ENCODE peak calls at places on chromosomes 5 and 9, in nine cellular contexts. One of them, this sample, is unnamed.
A peak's percentile ranks its signal among the peaks of the same experiment; 100 is the strongest.

GRCh38 chr5:159849437-159850191 is 66.7 kb upstream of the ADRA1B start:
- DNase-seq in MM.1S: no peak
- DNase-seq in lower lobe of right lung: no peak
- DNase-seq in Panc1: no peak
- DNase-seq in Peyer's patch: no peak
- DNase-seq in tibial nerve: no peak
- DNase-seq in left ventricle myocardium inferior: no peak
- DNase-seq in psoas muscle: no peak
- DNase-seq in hepatocyte: no peak
- DNase-seq in this sample: no peak

GRCh38 chr5:122500245-122501086 is 188.4 kb downstream of the SNCAIP start:
- DNase-seq in MM.1S: peak; percentile 46
- DNase-seq in lower lobe of right lung: no peak
- DNase-seq in Panc1: peak; percentile 12
- DNase-seq in Peyer's patch: no peak
- DNase-seq in tibial nerve: peak; percentile 56
- DNase-seq in left ventricle myocardium inferior: no peak
- DNase-seq in psoas muscle: no peak
- DNase-seq in hepatocyte: peak; percentile 80
- DNase-seq in this sample: no peak

GRCh38 chr5:160887780-160888179 is 35.8 kb upstream of the ATP10B start:
- DNase-seq in MM.1S: no peak
- DNase-seq in lower lobe of right lung: no peak
- DNase-seq in Panc1: no peak
- DNase-seq in Peyer's patch: no peak
- DNase-seq in tibial nerve: no peak
- DNase-seq in left ventricle myocardium inferior: no peak
- DNase-seq in psoas muscle: no peak
- DNase-seq in hepatocyte: peak; percentile 56
- DNase-seq in this sample: no peak

GRCh38 chr5:125059255-125060050 is 313.0 kb upstream of the ZNF608 start:
- DNase-seq in MM.1S: no peak
- DNase-seq in lower lobe of right lung: no peak
- DNase-seq in Panc1: no peak
- DNase-seq in Peyer's patch: no peak
- DNase-seq in tibial nerve: no peak
- DNase-seq in left ventricle myocardium inferior: no peak
- DNase-seq in psoas muscle: no peak
- DNase-seq in hepatocyte: peak; percentile 29
- DNase-seq in this sample: no peak

GRCh38 chr9:127644943-127645342 is 32.9 kb downstream of the STXBP1 start:
- DNase-seq in MM.1S: no peak
- DNase-seq in lower lobe of right lung: no peak
- DNase-seq in Panc1: no peak
- DNase-seq in Peyer's patch: no peak
- DNase-seq in tibial nerve: no peak
- DNase-seq in left ventricle myocardium inferior: no peak
- DNase-seq in psoas muscle: no peak
- DNase-seq in hepatocyte: no peak
- DNase-seq in this sample: no peak

GRCh38 chr9:134422701-134423100 is 96.4 kb downstream of the RXRA start:
- DNase-seq in MM.1S: no peak
- DNase-seq in lower lobe of right lung: peak; percentile 65
- DNase-seq in Panc1: no peak
- DNase-seq in Peyer's patch: no peak
- DNase-seq in tibial nerve: no peak
- DNase-seq in left ventricle myocardium inferior: no peak
- DNase-seq in psoas muscle: peak; percentile 73
- DNase-seq in hepatocyte: no peak
- DNase-seq in this sample: no peak

GRCh38 chr9:136823136-136824046 is 15.6 kb downstream of the RABL6 start:
- DNase-seq in MM.1S: no peak
- DNase-seq in lower lobe of right lung: no peak
- DNase-seq in Panc1: no peak
- DNase-seq in Peyer's patch: no peak
- DNase-seq in tibial nerve: no peak
- DNase-seq in left ventricle myocardium inferior: no peak
- DNase-seq in psoas muscle: no peak
- DNase-seq in hepatocyte: no peak
- DNase-seq in this sample: no peak

GRCh38 chr5:96626956-96627355 is 35.2 kb upstream of the CAST start:
- DNase-seq in MM.1S: no peak
- DNase-seq in lower lobe of right lung: no peak
- DNase-seq in Panc1: no peak
- DNase-seq in Peyer's patch: no peak
- DNase-seq in tibial nerve: no peak
- DNase-seq in left ventricle myocardium inferior: no peak
- DNase-seq in psoas muscle: no peak
- DNase-seq in hepatocyte: no peak
- DNase-seq in this sample: no peak

GRCh38 chr5:52497133-52497693 is 290.5 kb upstream of the ITGA1 start:
- DNase-seq in MM.1S: peak; percentile 5
- DNase-seq in lower lobe of right lung: no peak
- DNase-seq in Panc1: no peak
- DNase-seq in Peyer's patch: no peak
- DNase-seq in tibial nerve: no peak
- DNase-seq in left ventricle myocardium inferior: no peak
- DNase-seq in psoas muscle: no peak
- DNase-seq in hepatocyte: no peak
- DNase-seq in this sample: no peak

GRCh38 chr9:127953768-127954505 is 16.3 kb upstream of the DPM2 start:
- DNase-seq in MM.1S: no peak
- DNase-seq in lower lobe of right lung: no peak
- DNase-seq in Panc1: no peak
- DNase-seq in Peyer's patch: no peak
- DNase-seq in tibial nerve: no peak
- DNase-seq in left ventricle myocardium inferior: no peak
- DNase-seq in psoas muscle: no peak
- DNase-seq in hepatocyte: no peak
- DNase-seq in this sample: no peak

GRCh38 chr5:5077236-5077635 is 62.9 kb upstream of the ADAMTS16 start:
- DNase-seq in MM.1S: no peak
- DNase-seq in lower lobe of right lung: no peak
- DNase-seq in Panc1: no peak
- DNase-seq in Peyer's patch: no peak
- DNase-seq in tibial nerve: no peak
- DNase-seq in left ventricle myocardium inferior: no peak
- DNase-seq in psoas muscle: no peak
- DNase-seq in hepatocyte: no peak
- DNase-seq in this sample: no peak

GRCh38 chr9:136021171-136021890 is 60.2 kb upstream of the UBAC1 start:
- DNase-seq in MM.1S: no peak
- DNase-seq in lower lobe of right lung: no peak
- DNase-seq in Panc1: no peak
- DNase-seq in Peyer's patch: no peak
- DNase-seq in tibial nerve: no peak
- DNase-seq in left ventricle myocardium inferior: peak; percentile 13
- DNase-seq in psoas muscle: peak; percentile 36
- DNase-seq in hepatocyte: no peak
- DNase-seq in this sample: no peak

GRCh38 chr9:100590481-100590880 is 12.6 kb downstream of the CAVIN4 start:
- DNase-seq in MM.1S: no peak
- DNase-seq in lower lobe of right lung: no peak
- DNase-seq in Panc1: no peak
- DNase-seq in Peyer's patch: no peak
- DNase-seq in tibial nerve: no peak
- DNase-seq in left ventricle myocardium inferior: no peak
- DNase-seq in psoas muscle: no peak
- DNase-seq in hepatocyte: no peak
- DNase-seq in this sample: no peak

GRCh38 chr9:33101104-33101951 is 24.9 kb upstream of the SMU1 start:
- DNase-seq in MM.1S: no peak
- DNase-seq in lower lobe of right lung: no peak
- DNase-seq in Panc1: no peak
- DNase-seq in Peyer's patch: no peak
- DNase-seq in tibial nerve: no peak
- DNase-seq in left ventricle myocardium inferior: no peak
- DNase-seq in psoas muscle: peak; percentile 83
- DNase-seq in hepatocyte: no peak
- DNase-seq in this sample: no peak

GRCh38 chr5:134917070-134917831 is 12.3 kb downstream of the PCBD2 start:
- DNase-seq in MM.1S: no peak
- DNase-seq in lower lobe of right lung: no peak
- DNase-seq in Panc1: no peak
- DNase-seq in Peyer's patch: no peak
- DNase-seq in tibial nerve: no peak
- DNase-seq in left ventricle myocardium inferior: no peak
- DNase-seq in psoas muscle: no peak
- DNase-seq in hepatocyte: peak; percentile 18
- DNase-seq in this sample: no peak

GRCh38 chr5:82018462-82018861 is 46.6 kb downstream of the ATG10 start:
- DNase-seq in MM.1S: no peak
- DNase-seq in lower lobe of right lung: no peak
- DNase-seq in Panc1: no peak
- DNase-seq in Peyer's patch: no peak
- DNase-seq in tibial nerve: no peak
- DNase-seq in left ventricle myocardium inferior: no peak
- DNase-seq in psoas muscle: no peak
- DNase-seq in hepatocyte: peak; percentile 51
- DNase-seq in this sample: no peak

GRCh38 chr5:53262348-53262970 is 152.9 kb upstream of the MOCS2 start:
- DNase-seq in MM.1S: no peak
- DNase-seq in lower lobe of right lung: no peak
- DNase-seq in Panc1: no peak
- DNase-seq in Peyer's patch: no peak
- DNase-seq in tibial nerve: peak; percentile 38
- DNase-seq in left ventricle myocardium inferior: no peak
- DNase-seq in psoas muscle: no peak
- DNase-seq in hepatocyte: peak; percentile 29
- DNase-seq in this sample: no peak

DNA sequence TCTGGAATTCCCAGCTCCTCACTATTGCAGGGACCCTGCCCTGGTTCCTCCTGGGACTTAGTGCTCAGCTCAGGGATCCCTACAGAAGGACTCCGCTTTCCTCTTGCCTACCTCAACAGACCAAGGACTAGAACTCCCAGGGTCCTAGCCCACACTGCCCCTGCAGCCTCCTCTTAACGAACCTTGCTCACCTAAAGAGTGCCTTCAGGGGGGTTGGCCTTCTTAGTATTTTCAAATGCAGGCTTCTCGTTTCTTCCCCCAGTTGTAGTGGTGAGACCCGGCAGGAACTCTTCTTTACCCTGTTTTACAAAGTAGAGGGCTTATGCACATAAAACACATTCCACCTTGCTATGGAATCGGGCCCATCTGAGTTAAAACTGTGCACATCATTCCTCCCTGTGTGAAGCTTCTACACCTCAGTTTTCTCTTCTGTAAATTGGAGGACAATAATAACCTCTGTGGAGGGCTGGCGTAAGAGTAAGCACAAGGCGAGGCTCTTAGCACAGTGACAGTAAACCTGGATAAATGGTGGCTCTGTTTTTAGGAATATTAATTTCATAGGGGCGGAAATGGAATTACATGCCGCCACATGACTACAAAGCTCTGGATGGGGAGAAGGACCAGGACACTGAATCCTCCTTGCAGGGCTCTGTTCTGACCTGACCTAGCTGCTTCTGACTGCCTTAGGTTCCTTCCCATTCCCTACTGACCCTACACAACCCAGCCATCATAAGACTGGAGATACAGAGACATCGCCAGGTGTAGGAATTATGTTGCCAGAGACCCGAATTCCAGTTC is 3.8 kb upstream of the HAND1 start:
- DNase-seq in MM.1S: no peak
- DNase-seq in lower lobe of right lung: no peak
- DNase-seq in Panc1: no peak
- DNase-seq in Peyer's patch: no peak
- DNase-seq in tibial nerve: no peak
- DNase-seq in left ventricle myocardium inferior: no peak
- DNase-seq in psoas muscle: no peak
- DNase-seq in hepatocyte: no peak
- DNase-seq in this sample: no peak
- H3K27me3 ChIP-seq in MM.1S: peaks cover 62% of the 10 kb centered on the region
- H3K27me3 ChIP-seq in lower lobe of right lung: peaks cover 100% of the 10 kb centered on the region
- H3K27me3 ChIP-seq in Panc1: peaks cover 34% of the 10 kb centered on the region
- H3K27me3 ChIP-seq in Peyer's patch: no peaks in the 10 kb centered on the region
- H3K27me3 ChIP-seq in tibial nerve: peaks cover 9% of the 10 kb centered on the region
- H3K27me3 ChIP-seq in left ventricle myocardium inferior: peaks cover 100% of the 10 kb centered on the region
- H3K27me3 ChIP-seq in psoas muscle: no peaks in the 10 kb centered on the region
- H3K27me3 ChIP-seq in hepatocyte: peaks cover 98% of the 10 kb centered on the region
- H3K27me3 ChIP-seq in this sample: peaks cover 100% of the 10 kb centered on the region

DNA sequence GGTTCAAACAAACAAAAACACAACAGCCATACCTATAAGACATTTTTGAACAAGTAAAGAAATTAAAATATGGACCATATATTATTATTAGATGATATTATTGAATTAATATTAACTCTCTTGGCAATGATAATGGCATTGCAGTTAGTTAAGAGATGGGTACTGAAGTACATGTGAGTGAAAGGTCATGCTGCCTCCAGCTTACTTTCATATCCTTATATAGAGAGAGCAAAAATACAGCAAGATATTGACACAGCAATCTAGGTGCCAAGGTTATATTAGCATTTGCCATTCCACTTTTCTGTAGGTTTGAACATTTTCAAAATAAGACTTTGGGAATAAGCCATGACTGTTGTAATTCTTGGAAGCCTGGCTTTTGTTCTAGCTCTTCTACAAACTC is 6.1 kb downstream of the TNFSF8 start:
- DNase-seq in MM.1S: peak; percentile 53
- DNase-seq in lower lobe of right lung: no peak
- DNase-seq in Panc1: no peak
- DNase-seq in Peyer's patch: no peak
- DNase-seq in tibial nerve: no peak
- DNase-seq in left ventricle myocardium inferior: no peak
- DNase-seq in psoas muscle: no peak
- DNase-seq in hepatocyte: no peak
- DNase-seq in this sample: no peak
- H3K27me3 ChIP-seq in MM.1S: peaks cover 20% of the 10 kb centered on the region
- H3K27me3 ChIP-seq in lower lobe of right lung: no peaks in the 10 kb centered on the region
- H3K27me3 ChIP-seq in Panc1: no peaks in the 10 kb centered on the region
- H3K27me3 ChIP-seq in Peyer's patch: no peaks in the 10 kb centered on the region
- H3K27me3 ChIP-seq in tibial nerve: no peaks in the 10 kb centered on the region
- H3K27me3 ChIP-seq in left ventricle myocardium inferior: peaks cover 97% of the 10 kb centered on the region
- H3K27me3 ChIP-seq in psoas muscle: no peaks in the 10 kb centered on the region
- H3K27me3 ChIP-seq in hepatocyte: no peaks in the 10 kb centered on the region
- H3K27me3 ChIP-seq in this sample: no peaks in the 10 kb centered on the region

DNA sequence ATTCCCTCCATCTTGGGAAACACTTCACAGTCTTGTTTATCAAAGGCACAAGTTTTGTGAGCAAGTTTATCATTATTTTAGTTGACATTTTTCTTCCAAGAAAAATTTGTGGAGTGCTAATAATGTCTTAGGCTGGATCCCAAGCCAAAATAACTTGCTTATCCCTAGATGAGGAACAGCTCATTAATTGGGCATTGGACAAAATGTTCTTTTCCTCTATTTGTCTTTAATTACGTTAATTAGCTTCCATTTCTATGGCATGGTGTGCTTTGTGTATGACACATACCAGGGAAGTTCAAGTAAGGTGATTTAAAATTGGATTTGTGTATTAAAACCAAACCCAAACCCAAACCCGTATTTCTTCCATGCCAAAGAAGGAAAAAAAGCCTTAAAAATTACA is 379.5 kb downstream of the SH3GL2 start:
- DNase-seq in MM.1S: no peak
- DNase-seq in lower lobe of right lung: no peak
- DNase-seq in Panc1: no peak
- DNase-seq in Peyer's patch: no peak
- DNase-seq in tibial nerve: no peak
- DNase-seq in left ventricle myocardium inferior: no peak
- DNase-seq in psoas muscle: no peak
- DNase-seq in hepatocyte: no peak
- DNase-seq in this sample: no peak
- H3K27me3 ChIP-seq in MM.1S: no peaks in the 10 kb centered on the region
- H3K27me3 ChIP-seq in lower lobe of right lung: no peaks in the 10 kb centered on the region
- H3K27me3 ChIP-seq in Panc1: no peaks in the 10 kb centered on the region
- H3K27me3 ChIP-seq in Peyer's patch: no peaks in the 10 kb centered on the region
- H3K27me3 ChIP-seq in tibial nerve: no peaks in the 10 kb centered on the region
- H3K27me3 ChIP-seq in left ventricle myocardium inferior: no peaks in the 10 kb centered on the region
- H3K27me3 ChIP-seq in psoas muscle: no peaks in the 10 kb centered on the region
- H3K27me3 ChIP-seq in hepatocyte: no peaks in the 10 kb centered on the region
- H3K27me3 ChIP-seq in this sample: no peaks in the 10 kb centered on the region

GRCh38 chr9:113934826-113935676 is 58.9 kb downstream of the ZNF618 start:
- DNase-seq in MM.1S: no peak
- DNase-seq in lower lobe of right lung: no peak
- DNase-seq in Panc1: no peak
- DNase-seq in Peyer's patch: no peak
- DNase-seq in tibial nerve: peak; percentile 2
- DNase-seq in left ventricle myocardium inferior: no peak
- DNase-seq in psoas muscle: no peak
- DNase-seq in hepatocyte: no peak
- DNase-seq in this sample: no peak
- H3K27me3 ChIP-seq in MM.1S: no peaks in the 10 kb centered on the region
- H3K27me3 ChIP-seq in lower lobe of right lung: no peaks in the 10 kb centered on the region
- H3K27me3 ChIP-seq in Panc1: no peaks in the 10 kb centered on the region
- H3K27me3 ChIP-seq in Peyer's patch: no peaks in the 10 kb centered on the region
- H3K27me3 ChIP-seq in tibial nerve: no peaks in the 10 kb centered on the region
- H3K27me3 ChIP-seq in left ventricle myocardium inferior: peaks cover 6% of the 10 kb centered on the region
- H3K27me3 ChIP-seq in psoas muscle: no peaks in the 10 kb centered on the region
- H3K27me3 ChIP-seq in hepatocyte: no peaks in the 10 kb centered on the region
- H3K27me3 ChIP-seq in this sample: no peaks in the 10 kb centered on the region

This sample was measured in upper lobe of right lung.